ENCODE peak calls at places on chromosomes 5 and 9, in four cellular contexts. D is GM23248, G is GM23338, U is neural progenitor cell. L is an unnamed sample.

GRCh38 chr9:4077499-4078102 is 222.3 kb downstream of the GLIS3 start:
- DNase-seq in G (peak), U (peak), D (peak), L (peak)

GRCh38 chr9:138022121-138022741 is 144.6 kb downstream of the CACNA1B start:
- DNase-seq in D (peak), G (peak), U (peak), L (peak)

GRCh38 chr9:106954974-106955850 is 92.2 kb downstream of the ZNF462 start:
- DNase-seq in U (no peak), G (no peak), D (peak), L (no peak)

GRCh38 chr5:29016067-29016466 is 1977.7 kb upstream of the CDH9 start:
- DNase-seq in G (no peak), D (no peak), U (no peak), L (no peak)

GRCh38 chr5:139638090-139638735 is 9.9 kb upstream of the CXXC5 start:
- DNase-seq in D (peak), G (peak), U (peak), L (no peak)

GRCh38 chr5:143887302-143887638 is 75.3 kb downstream of the HMHB1 start:
- DNase-seq in D (peak), U (no peak), G (no peak), L (peak)

GRCh38 chr5:108382784-108383358 is 973 bp upstream of the FBXL17 start:
- DNase-seq in U (peak), G (peak), D (peak), L (no peak)

GRCh38 chr5:169650701-169651331 is 13.7 kb downstream of the DOCK2 start:
- DNase-seq in G (no peak), U (no peak), D (peak), L (no peak)

GRCh38 chr5:96146675-96147074 is 185.0 kb upstream of the ELL2 start:
- DNase-seq in U (no peak), D (peak), G (peak), L (peak)

GRCh38 chr5:96016216-96016615 is 54.6 kb upstream of the ELL2 start:
- DNase-seq in D (no peak), G (no peak), U (no peak), L (no peak)

GRCh38 chr5:143019614-143020515 is 249.7 kb downstream of the ARHGAP26 start:
- DNase-seq in G (peak), D (no peak), U (peak), L (peak)

GRCh38 chr5:129971684-129972083 is 67.4 kb downstream of the CHSY3 start:
- DNase-seq in D (no peak), G (no peak), U (no peak), L (no peak)

GRCh38 chr9:114314881-114315722 is 7.8 kb upstream of the ORM1 start:
- DNase-seq in U (no peak), D (peak), G (no peak), L (no peak)

GRCh38 chr5:79829260-79829659 is 139.6 kb downstream of the CMYA5 start:
- DNase-seq in G (peak), U (peak), D (peak), L (peak)

GRCh38 chr5:149108651-149109280 is 32.5 kb upstream of the ABLIM3 start:
- DNase-seq in G (no peak), D (peak), U (no peak), L (no peak)

GRCh38 chr9:76266649-76267627 is 127.3 kb downstream of the RFK start:
- DNase-seq in U (peak), G (no peak), D (no peak), L (no peak)

GRCh38 chr9:134624119-134624826 is 17.3 kb upstream of the COL5A1 start:
- DNase-seq in U (no peak), G (no peak), D (peak), L (no peak)

GRCh38 chr9:33331411-33331891 is 41.1 kb downstream of the NFX1 start:
- DNase-seq in D (peak), G (no peak), U (no peak), L (no peak)

GRCh38 chr5:102988459-102988858 is 131.5 kb downstream of the GIN1 start:
- DNase-seq in U (no peak), G (no peak), D (no peak), L (no peak)

GRCh38 chr5:177327539-177328522 is 16.1 kb upstream of the MXD3 start:
- DNase-seq in G (no peak), D (peak), U (no peak), L (no peak)

GRCh38 chr5:114223866-114224265 is 138.0 kb upstream of the KCNN2 start:
- DNase-seq in G (peak), U (peak), D (peak), L (peak)

GRCh38 chr9:8221462-8221861 is 421.9 kb upstream of the DMAC1 start:
- DNase-seq in D (no peak), U (no peak), G (no peak), L (no peak)

GRCh38 chr5:86981898-86982297 is 285.8 kb upstream of the RASA1 start:
- DNase-seq in U (no peak), D (no peak), G (no peak), L (no peak)

GRCh38 chr5:111197523-111197922 is 26.7 kb upstream of the CAMK4 start:
- DNase-seq in G (peak), U (peak), D (peak), L (peak)

GRCh38 chr9:131854906-131855504 is 115.1 kb upstream of the RAPGEF1 start:
- DNase-seq in G (no peak), U (no peak), D (peak), L (no peak)

GRCh38 chr5:175444060-175444904 is at the start of gene DRD1:
- DNase-seq in G (peak), D (peak), U (peak), L (peak)

GRCh38 chr9:18330736-18331335 is 143.1 kb upstream of the ADAMTSL1 start:
- DNase-seq in D (no peak), U (peak), G (no peak), L (no peak)

GRCh38 chr5:72608297-72608696 is 101.1 kb upstream of the ZNF366 start:
- DNase-seq in D (no peak), G (no peak), U (no peak), L (no peak)

GRCh38 chr5:61332891-61333350 is 863 bp downstream of the ZSWIM6 start:
- DNase-seq in G (peak), D (peak), U (peak), L (peak)

GRCh38 chr9:83457005-83457404 is 81.2 kb downstream of the FRMD3 start:
- DNase-seq in U (no peak), D (no peak), G (no peak), L (no peak)

GRCh38 chr9:130110596-130111021 is 56.9 kb downstream of the GPR107 start:
- DNase-seq in D (peak), U (no peak), G (no peak), L (peak)

GRCh38 chr9:71767421-71768321 is 642 bp downstream of the CEMIP2 start:
- DNase-seq in U (peak), D (peak), G (peak), L (peak)

GRCh38 chr9:135500071-135500524 is 384 bp upstream of the MRPS2 start:
- DNase-seq in D (peak), U (no peak), G (no peak), L (no peak)

GRCh38 chr5:32225445-32225844 is 51.3 kb upstream of the GOLPH3 start:
- DNase-seq in G (no peak), U (no peak), D (peak), L (no peak)

GRCh38 chr9:14312721-14313377 is 1.1 kb downstream of the NFIB start:
- DNase-seq in G (peak), U (peak), D (peak), L (no peak)

GRCh38 chr5:135468086-135468485 is 15.9 kb upstream of the TIFAB start:
- DNase-seq in U (no peak), D (no peak), G (no peak), L (no peak)

GRCh38 chr5:135465391-135466122 is 13.4 kb upstream of the TIFAB start:
- DNase-seq in D (no peak), U (no peak), G (no peak), L (no peak)

GRCh38 chr5:135468541-135468940 is 16.4 kb upstream of the TIFAB start:
- DNase-seq in D (no peak), U (no peak), G (no peak), L (no peak)

GRCh38 chr5:135467051-135467625 is 15.0 kb upstream of the TIFAB start:
- DNase-seq in U (no peak), G (no peak), D (no peak), L (no peak)

GRCh38 chr5:135466178-135467050 is 14.3 kb upstream of the TIFAB start:
- DNase-seq in U (peak), D (peak), G (peak), L (peak)
- TF ChIP-seq EZH2 in U (peak), D (no peak), G (peak), L (no peak)

GRCh38 chr5:133236541-133236951 is 184.7 kb downstream of the HSPA4 start:
- DNase-seq in G (peak), D (no peak), U (no peak), L (no peak)

GRCh38 chr5:133233616-133234015 is 181.8 kb downstream of the HSPA4 start:
- DNase-seq in D (no peak), U (no peak), G (no peak), L (no peak)

GRCh38 chr5:133235696-133236426 is 184.0 kb downstream of the HSPA4 start:
- DNase-seq in D (no peak), U (no peak), G (no peak), L (no peak)

GRCh38 chr5:133234273-133234672 is 182.5 kb downstream of the HSPA4 start:
- DNase-seq in U (no peak), G (no peak), D (no peak), L (no peak)

GRCh38 chr5:133234911-133235310 is 183.1 kb downstream of the HSPA4 start:
- DNase-seq in G (no peak), D (no peak), U (no peak), L (no peak)
- TF ChIP-seq EZH2 in G (no peak), D (no peak), U (no peak), L (no peak)

GRCh38 chr5:88888799-88889164 is 5.8 kb upstream of the MEF2C start:
- DNase-seq in U (no peak), D (no peak), G (no peak), L (no peak)

GRCh38 chr5:88886756-88887741 is 4.1 kb upstream of the MEF2C start:
- DNase-seq in U (no peak), G (no peak), D (peak), L (no peak)

GRCh38 chr5:88888291-88888690 is 5.3 kb upstream of the MEF2C start:
- DNase-seq in D (no peak), U (no peak), G (no peak), L (no peak)

GRCh38 chr5:88890070-88890781 is 7.2 kb upstream of the MEF2C start:
- DNase-seq in G (no peak), U (no peak), D (no peak), L (no peak)

GRCh38 chr5:88889165-88890069 is 6.4 kb upstream of the MEF2C start:
- DNase-seq in U (peak), D (peak), G (peak), L (peak)
- TF ChIP-seq EZH2 in U (peak), D (no peak), G (peak), L (no peak)

GRCh38 chr5:154483654-154484392 is 5.8 kb upstream of the HAND1 start:
- DNase-seq in G (peak), D (no peak), U (peak), L (no peak)
- TF ChIP-seq EZH2 in G (peak), D (peak), U (peak), L (peak)

L was measured in A673.